ENCODE peak calls at places on chromosomes 5 and 9, in ten cellular contexts. K is GM12878, G is ascending aorta, Q is NB4, E is mammary epithelial cell, Y is kidney, R is epithelial cell of esophagus, T is transverse colon, M is sigmoid colon, D is uterus. W is an unnamed sample.

GRCh38 chr5:10892135-10892910 is 131.3 kb upstream of the DAP start:
- DNase-seq in D (no peak), Q (no peak), T (no peak), M (no peak), G (no peak), K (no peak), E (peak), Y (no peak), R (peak), W (no peak)

GRCh38 chr5:37840036-37840909 is at the start of gene GDNF:
- DNase-seq in T (peak), Q (no peak), G (no peak), M (peak), R (peak), E (peak), Y (peak), D (no peak), K (no peak), W (no peak)

GRCh38 chr9:74974558-74974957 is 21.8 kb upstream of the C9orf40 start:
- DNase-seq in K (no peak), D (no peak), E (no peak), Y (no peak), R (no peak), T (no peak), G (no peak), M (no peak), Q (no peak), W (no peak)

GRCh38 chr5:100828071-100828689 is 74.9 kb downstream of the ST8SIA4 start:
- DNase-seq in R (no peak), Q (peak), G (no peak), Y (no peak), D (no peak), T (no peak), K (peak), E (no peak), M (peak), W (no peak)

GRCh38 chr5:133840168-133840567 is 128.3 kb downstream of the C5orf15 start:
- DNase-seq in Y (no peak), D (no peak), M (no peak), E (no peak), G (no peak), K (no peak), R (no peak), T (no peak), Q (no peak), W (no peak)

GRCh38 chr9:137352511-137353222 is 50.6 kb upstream of the NRARP start:
- DNase-seq in Q (no peak), T (no peak), M (no peak), E (no peak), Y (peak), R (no peak), D (no peak), K (no peak), G (peak), W (no peak)

GRCh38 chr5:55636711-55637110 is 75.4 kb downstream of the SLC38A9 start:
- DNase-seq in Q (peak), M (no peak), G (no peak), T (peak), Y (peak), E (no peak), K (no peak), D (peak), R (peak), W (no peak)

GRCh38 chr5:107314330-107314729 is 356.4 kb downstream of the EFNA5 start:
- DNase-seq in M (no peak), Y (no peak), G (no peak), E (peak), T (no peak), Q (no peak), K (no peak), D (no peak), R (no peak), W (no peak)

GRCh38 chr9:109968332-109968657 is 188.3 kb downstream of the PALM2AKAP2 start:
- DNase-seq in G (no peak), K (peak), Q (no peak), D (no peak), Y (no peak), E (no peak), M (no peak), R (no peak), T (no peak), W (no peak)

GRCh38 chr9:101376117-101376866 is 8.5 kb downstream of the BAAT start:
- DNase-seq in Y (no peak), G (no peak), D (peak), K (no peak), Q (no peak), E (peak), T (no peak), R (peak), M (no peak), W (no peak)

GRCh38 chr9:97987490-97987889 is 4.3 kb downstream of the ANP32B start:
- DNase-seq in K (no peak), E (no peak), T (no peak), R (no peak), M (no peak), G (no peak), D (no peak), Y (no peak), Q (peak), W (peak)

GRCh38 chr5:139976703-139977102 is 66.4 kb downstream of the NRG2 start:
- DNase-seq in M (no peak), R (no peak), Q (no peak), D (no peak), T (no peak), E (no peak), G (no peak), K (no peak), Y (no peak), W (no peak)

GRCh38 chr5:169177431-169177694 is 123.6 kb downstream of the SLIT3 start:
- DNase-seq in T (no peak), M (no peak), Q (no peak), G (no peak), K (no peak), R (no peak), D (no peak), E (no peak), Y (no peak), W (no peak)

GRCh38 chr5:31153523-31153922 is 40.0 kb upstream of the CDH6 start:
- DNase-seq in R (peak), K (no peak), E (no peak), Q (peak), G (no peak), Y (no peak), T (no peak), D (no peak), M (no peak), W (no peak)

GRCh38 chr9:33782395-33783152 is 12.8 kb upstream of the PRSS3 start:
- DNase-seq in M (no peak), E (no peak), G (no peak), Q (peak), Y (no peak), R (peak), K (no peak), T (no peak), D (no peak), W (no peak)

DNA sequence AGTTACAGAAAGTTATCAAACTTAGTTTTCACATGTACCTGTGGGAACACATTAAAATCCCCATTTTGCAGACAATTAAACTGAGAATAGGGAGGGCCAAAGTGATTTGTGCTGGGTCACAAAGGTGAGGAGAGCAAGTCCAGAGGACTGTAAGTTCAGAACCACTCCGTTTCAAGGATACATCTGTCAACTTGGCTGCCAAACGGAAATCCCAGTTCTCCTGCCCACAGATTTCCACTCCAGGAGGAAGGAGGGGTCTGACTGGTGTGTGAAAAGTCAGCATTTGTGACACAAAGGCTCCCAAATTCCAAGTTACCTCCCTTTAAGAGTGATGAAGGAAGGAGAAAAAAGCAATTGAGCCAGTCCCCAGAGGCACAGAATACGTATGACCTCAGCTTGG is 42.3 kb downstream of the PRELID2 start:
- DNase-seq in D (no peak), M (no peak), K (no peak), G (no peak), Y (no peak), E (no peak), T (no peak), Q (no peak), R (no peak), W (no peak)
- TF ChIP-seq CTCF in D (no peak), M (no peak), K (no peak), G (no peak), Y (no peak), E (no peak), T (no peak), Q (no peak), R (no peak), W (no peak)

DNA sequence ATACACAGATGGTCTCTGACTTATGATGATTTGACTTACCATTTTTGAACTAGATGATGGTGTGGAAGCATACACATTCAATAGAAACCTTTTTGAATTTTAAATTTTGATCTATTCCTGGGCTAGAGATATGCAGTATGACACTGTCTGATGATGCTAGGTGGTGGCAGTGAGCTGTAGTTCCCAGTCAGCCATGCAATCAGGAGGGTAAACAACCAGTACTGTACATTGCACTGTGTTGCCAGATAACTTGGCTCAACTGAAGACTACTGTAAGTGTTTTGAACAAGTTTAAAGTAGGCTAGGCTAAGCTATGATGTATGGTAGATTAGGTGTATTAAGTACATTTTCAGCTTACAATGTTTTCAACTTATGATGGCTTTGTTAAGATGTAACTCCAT is 859.1 kb upstream of the ARRDC3 start:
- DNase-seq in D (no peak), M (no peak), E (no peak), T (no peak), G (no peak), Q (no peak), Y (no peak), K (no peak), R (no peak), W (no peak)
- H3K4me3 ChIP-seq in D (no peak), M (no peak), E (no peak), T (no peak), G (no peak), Q (no peak), Y (no peak), K (no peak), R (no peak), W (no peak)

GRCh38 chr5:160438316-160439204 is 16.9 kb downstream of the PTTG1 start:
- DNase-seq in M (no peak), G (no peak), D (peak), Y (peak), T (peak), R (peak), E (peak), K (peak), Q (peak), W (peak)
- TF ChIP-seq CTCF in M (peak), G (peak), D (peak), Y (peak), T (peak), R (peak), E (peak), K (peak), Q (peak), W (peak)

GRCh38 chr9:131008909-131009618 is at the start of gene LAMC3:
- DNase-seq in Q (no peak), Y (peak), M (no peak), G (no peak), T (no peak), R (peak), K (no peak), D (no peak), E (no peak), W (no peak)
- H3K4me3 ChIP-seq in Q (no peak), Y (no peak), M (no peak), G (peak), T (peak), R (no peak), K (no peak), D (no peak), E (peak), W (no peak)

GRCh38 chr5:103519550-103519949 is 43.0 kb downstream of the NUDT12 start:
- DNase-seq in T (no peak), R (peak), Q (no peak), E (no peak), K (no peak), G (no peak), D (no peak), Y (no peak), M (no peak), W (no peak)
- TF ChIP-seq CTCF in T (no peak), R (peak), Q (no peak), E (peak), K (peak), G (no peak), D (no peak), Y (no peak), M (no peak), W (peak)

W was measured in DND-41.